ENCODE peak calls at places on chromosomes 6 and 20, in eight cellular contexts. A is brain microvascular endothelial cell, X is Panc1, D is H1, Q is heart right ventricle, F is left lung, J is body of pancreas, R is sigmoid colon. P is an unnamed sample. For H3K36me3, the result is how much of the 10 kb centered on the place peaks cover.

GRCh38 chr6:142907017-142907470 is 37.9 kb downstream of the HIVEP2 start:
- DNase-seq in A (no peak), X (no peak), D (no peak), Q (no peak), F (no peak), J (no peak), R (no peak), P (no peak)

GRCh38 chr20:5349448-5349847 is 32.7 kb upstream of the PROKR2 start:
- DNase-seq in A (peak), X (no peak), D (no peak), Q (no peak), F (no peak), J (no peak), R (no peak), P (no peak)

GRCh38 chr6:22227824-22228610 is 68.8 kb downstream of the PRL start:
- DNase-seq in A (no peak), X (no peak), D (no peak), Q (no peak), F (no peak), J (no peak), R (no peak), P (no peak)

GRCh38 chr6:166106076-166106686 is 61.5 kb downstream of the TBXT start:
- DNase-seq in A (peak), X (peak), D (peak), Q (peak), F (no peak), J (peak), R (peak), P (peak)

GRCh38 chr6:43089874-43090556 is 13.9 kb downstream of the PTK7 start:
- DNase-seq in A (no peak), X (no peak), D (peak), Q (no peak), F (peak), J (no peak), R (no peak), P (no peak)

GRCh38 chr20:36199293-36200257 is 36.7 kb upstream of the AAR2 start:
- DNase-seq in A (peak), X (peak), D (peak), Q (peak), F (peak), J (peak), R (peak), P (no peak)

GRCh38 chr20:45893831-45894230 is 2.7 kb downstream of the CTSA start:
- DNase-seq in A (no peak), X (no peak), D (no peak), Q (no peak), F (no peak), J (no peak), R (no peak), P (no peak)

GRCh38 chr20:1761116-1761515 is 103.5 kb upstream of the SIRPG start:
- DNase-seq in A (peak), X (peak), D (no peak), Q (no peak), F (no peak), J (no peak), R (no peak), P (no peak)

GRCh38 chr6:105757512-105758200 is 328.5 kb upstream of the PRDM1 start:
- DNase-seq in A (no peak), X (no peak), D (no peak), Q (no peak), F (no peak), J (no peak), R (no peak), P (no peak)

GRCh38 chr6:4603291-4603690 is 172.9 kb upstream of the CDYL start:
- DNase-seq in A (peak), X (no peak), D (no peak), Q (peak), F (peak), J (no peak), R (peak), P (peak)

GRCh38 chr20:58150772-58151171 is 77.7 kb downstream of the ANKRD60 start:
- DNase-seq in A (no peak), X (no peak), D (peak), Q (no peak), F (no peak), J (peak), R (no peak), P (peak)

DNA sequence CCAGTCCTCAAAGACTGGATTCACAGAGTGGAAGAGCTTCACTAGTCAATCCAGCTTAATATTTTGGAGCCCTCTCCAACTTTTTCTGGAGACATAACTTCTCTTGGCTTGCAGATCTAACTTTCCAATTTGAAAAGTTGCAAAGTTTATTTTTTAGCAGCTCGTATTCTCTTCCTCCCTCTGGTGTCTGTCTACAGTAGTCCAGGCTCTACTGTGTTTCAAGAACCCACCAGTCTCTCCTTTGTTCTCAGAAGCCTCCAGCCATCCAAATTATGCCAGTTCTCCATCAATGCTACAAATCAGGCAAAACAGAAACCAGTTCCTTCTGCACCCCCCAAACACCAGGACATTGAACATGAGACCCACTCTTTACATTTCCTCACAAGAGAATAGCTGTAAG is 376.1 kb upstream of the OPRM1 start:
- DNase-seq in A (no peak), X (no peak), D (no peak), Q (no peak), F (no peak), J (no peak), R (no peak), P (no peak)
- TF ChIP-seq CTCF in A (peak), X (no peak), D (no peak), Q (no peak), F (no peak), J (no peak), R (no peak), P (no peak)

DNA sequence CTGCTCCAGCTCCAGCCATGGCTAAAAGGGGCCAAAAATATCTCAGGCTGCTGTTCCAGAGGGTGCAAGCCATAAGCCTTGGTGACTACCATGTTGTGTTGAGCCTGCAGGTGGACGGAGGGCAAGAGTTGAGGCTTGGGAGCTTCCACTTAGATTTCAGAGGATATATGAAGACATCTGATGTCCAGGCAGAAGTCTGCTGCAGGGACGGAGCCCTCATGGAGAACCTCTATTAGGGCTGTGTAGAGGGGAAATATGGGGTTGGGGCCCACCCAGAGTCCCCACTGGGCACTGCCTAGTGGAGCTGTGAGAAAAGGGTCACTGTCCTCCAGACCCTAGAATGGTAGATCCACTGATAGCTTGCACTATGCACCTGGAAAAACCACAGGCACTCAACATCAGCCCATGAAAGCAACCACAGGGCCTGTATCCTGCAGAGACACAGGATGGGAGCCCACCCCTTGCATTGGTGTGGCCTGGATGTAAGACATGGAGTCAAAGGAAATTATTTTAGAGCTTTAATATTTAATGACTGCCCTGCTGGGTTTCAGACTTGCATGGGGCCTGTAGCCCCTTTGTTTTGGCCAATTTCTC is 70.5 kb downstream of the NINL start:
- DNase-seq in A (no peak), X (no peak), D (no peak), Q (no peak), F (no peak), J (no peak), R (no peak), P (no peak)
- H3K36me3 ChIP-seq in A (under half), X (under half), D (under half), Q (under half), F (under half), J (under half), R (under half), P (under half)

DNA sequence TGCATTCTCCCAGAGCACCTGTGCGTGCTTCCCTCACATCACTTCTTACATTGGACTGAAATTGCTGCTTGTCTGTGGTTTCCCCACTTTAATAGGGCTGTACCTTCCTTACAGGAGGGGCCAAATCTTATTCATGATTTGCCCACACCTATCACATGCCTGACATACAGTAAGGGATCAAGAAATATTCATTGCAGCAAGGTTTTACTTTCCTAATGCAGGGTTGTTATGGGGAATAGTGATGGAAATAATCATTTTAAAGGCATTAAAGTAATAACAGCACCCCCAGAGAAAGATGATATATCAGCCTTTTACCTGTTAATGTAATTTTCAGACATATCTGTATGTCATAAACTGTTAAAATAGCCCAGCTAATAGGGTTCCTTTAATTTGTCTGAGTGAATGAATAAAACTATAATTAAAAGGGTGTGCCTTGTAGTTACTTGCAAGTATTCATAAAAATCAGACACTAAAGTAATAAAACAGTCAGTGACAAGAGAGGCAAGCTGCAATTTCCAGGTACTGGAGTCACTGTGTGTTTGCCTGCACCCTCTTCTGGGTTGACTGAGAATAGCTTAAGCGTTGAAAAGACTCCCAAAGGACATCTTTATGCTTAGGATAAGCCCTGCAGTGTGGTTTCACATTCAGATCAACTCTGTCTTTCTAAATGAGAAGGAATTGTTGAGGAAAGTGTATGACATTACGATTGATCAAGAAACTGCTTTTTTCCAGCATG is 182.7 kb downstream of the PHACTR1 start:
- DNase-seq in A (no peak), X (no peak), D (no peak), Q (no peak), F (no peak), J (no peak), R (no peak), P (no peak)
- TF ChIP-seq CTCF in A (no peak), X (no peak), D (no peak), Q (no peak), F (no peak), J (no peak), R (no peak), P (no peak)

GRCh38 chr20:17946040-17946439 is 22.6 kb downstream of the SNX5 start:
- DNase-seq in A (no peak), X (no peak), D (no peak), Q (no peak), F (no peak), J (no peak), R (no peak), P (no peak)
- H3K36me3 ChIP-seq in A (half or more), X (half or more), D (half or more), Q (half or more), F (under half), J (under half), R (half or more), P (under half)

GRCh38 chr20:62683136-62683535 is 25.5 kb upstream of the NTSR1 start:
- DNase-seq in A (no peak), X (no peak), D (no peak), Q (no peak), F (no peak), J (no peak), R (no peak), P (no peak)
- TF ChIP-seq CTCF in A (no peak), X (no peak), D (no peak), Q (no peak), F (no peak), J (no peak), R (no peak), P (no peak)

DNA sequence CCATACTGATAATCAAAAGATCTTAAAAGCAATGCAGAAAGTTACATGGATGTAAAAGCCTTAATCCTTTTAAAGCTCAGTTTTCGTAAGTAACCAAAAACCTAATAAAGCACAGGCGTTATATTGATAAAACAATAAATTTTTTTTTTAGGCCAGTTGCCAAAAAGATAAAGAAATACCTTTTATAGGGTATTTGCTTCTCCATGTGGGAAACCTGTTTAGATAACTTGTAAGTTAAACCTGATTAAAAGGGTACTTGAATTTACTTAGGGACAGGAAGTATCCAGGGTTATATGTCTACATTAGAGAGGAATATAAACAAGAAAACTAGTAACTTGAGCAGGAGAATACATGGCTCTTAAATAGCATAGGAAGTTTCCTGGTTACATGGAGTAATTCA is 21.1 kb downstream of the FBXO9 start:
- DNase-seq in A (no peak), X (no peak), D (no peak), Q (no peak), F (no peak), J (no peak), R (no peak), P (no peak)
- H3K36me3 ChIP-seq in A (under half), X (under half), D (under half), Q (half or more), F (under half), J (under half), R (under half), P (under half)

DNA sequence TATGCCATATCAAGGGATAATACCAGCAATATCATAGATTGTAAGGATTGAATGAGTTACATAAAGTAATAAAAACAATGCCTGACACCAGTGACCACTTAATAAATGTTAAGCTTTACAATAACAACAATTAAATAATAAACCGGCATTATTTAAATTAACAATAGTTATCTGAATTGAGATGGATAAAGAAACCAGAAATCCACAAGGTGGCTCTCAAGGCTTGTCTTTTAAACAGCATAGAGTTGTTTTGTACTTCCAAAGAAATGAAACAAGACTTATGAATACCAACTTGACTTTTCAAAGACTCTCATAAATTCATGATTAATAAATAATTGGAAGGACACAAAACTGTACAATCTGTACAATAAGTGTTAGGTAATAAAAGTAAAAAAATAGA is 203.1 kb downstream of the ASCC3 start:
- DNase-seq in A (no peak), X (no peak), D (no peak), Q (no peak), F (no peak), J (no peak), R (no peak), P (no peak)
- TF ChIP-seq CTCF in A (no peak), X (no peak), D (no peak), Q (no peak), F (no peak), J (no peak), R (no peak), P (no peak)